ENCODE peak calls at places on chromosomes 6 and 20, in four cellular contexts. A, E, F and O are unnamed samples.

GRCh38 chr6:42692151-42692911 is 30.1 kb downstream of the PRPH2 start:
- DNase-seq in A (no peak), E (no peak), F (no peak), O (no peak)

GRCh38 chr20:35271073-35271882 is 6.6 kb downstream of the MMP24OS start:
- DNase-seq in A (no peak), E (no peak), F (no peak), O (no peak)

GRCh38 chr20:49999329-49999728 is 16.5 kb downstream of the SNAI1 start:
- DNase-seq in A (no peak), E (no peak), F (no peak), O (no peak)

GRCh38 chr6:112231609-112232060 is 22.7 kb downstream of the LAMA4 start:
- DNase-seq in A (no peak), E (no peak), F (no peak), O (no peak)

GRCh38 chr20:11807070-11807741 is 110.5 kb upstream of the BTBD3 start:
- DNase-seq in A (no peak), E (peak; percentile 30), F (no peak), O (peak; percentile 74)

GRCh38 chr20:57178582-57179112 is 87.8 kb downstream of the BMP7 start:
- DNase-seq in A (no peak), E (no peak), F (no peak), O (no peak)

GRCh38 chr6:151763303-151763702 is 44.2 kb upstream of the ESR1 start:
- DNase-seq in A (no peak), E (no peak), F (no peak), O (no peak)

GRCh38 chr6:159092631-159093030 is 47.8 kb upstream of the TAGAP start:
- DNase-seq in A (no peak), E (no peak), F (no peak), O (no peak)

GRCh38 chr6:154605207-154605877 is 94.9 kb upstream of the CNKSR3 start:
- DNase-seq in A (no peak), E (no peak), F (no peak), O (no peak)

GRCh38 chr20:10637062-10637559 is 36.7 kb downstream of the JAG1 start:
- DNase-seq in A (no peak), E (no peak), F (no peak), O (no peak)

GRCh38 chr20:10636326-10636818 is 37.4 kb downstream of the JAG1 start:
- DNase-seq in A (no peak), E (no peak), F (no peak), O (peak; percentile 44)

GRCh38 chr20:10634683-10635411 is 39.0 kb downstream of the JAG1 start:
- DNase-seq in A (no peak), E (no peak), F (no peak), O (peak; percentile 71)

GRCh38 chr20:10634190-10634589 is 39.6 kb downstream of the JAG1 start:
- DNase-seq in A (no peak), E (no peak), F (no peak), O (no peak)

DNA sequence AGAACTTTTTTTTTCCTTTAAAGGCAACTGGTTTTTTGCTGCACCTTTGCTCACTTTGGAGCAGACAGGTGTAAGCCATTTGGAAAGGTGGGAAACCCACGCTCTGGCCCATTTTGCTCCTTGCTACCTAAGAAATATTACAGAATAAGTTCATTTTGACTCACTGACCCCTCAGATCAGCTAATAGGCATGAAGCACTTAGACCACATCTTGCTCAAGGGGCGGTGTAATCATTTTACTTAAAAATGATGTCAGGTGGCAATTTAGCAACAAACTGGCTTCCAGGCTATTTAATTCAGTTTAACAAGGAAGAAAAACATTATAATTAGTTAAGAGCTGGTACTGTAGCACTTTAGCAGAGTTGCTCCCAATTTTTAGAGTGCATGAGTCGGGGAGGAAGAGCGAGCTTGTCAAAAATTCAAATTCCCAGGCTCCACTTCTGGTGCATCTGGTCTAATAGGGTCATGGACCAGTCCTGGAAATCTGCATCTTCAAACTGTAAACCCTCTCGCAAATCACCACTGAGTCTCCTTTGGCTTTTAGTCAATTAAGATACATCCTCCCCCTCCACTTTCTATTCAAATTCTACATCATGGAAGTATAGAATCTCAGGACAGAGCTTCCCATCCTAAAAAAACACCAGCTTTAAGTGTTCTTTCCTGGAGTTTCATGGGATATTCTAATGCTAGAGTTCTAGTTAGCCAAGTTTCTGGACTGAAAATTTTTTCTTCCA is 38.2 kb downstream of the JAG1 start:
- DNase-seq in A (no peak), E (no peak), F (no peak), O (no peak)
- H3K4me3 ChIP-seq in A (no peak overlapping the region), E (no peak overlapping the region), F (no peak overlapping the region), O (no peak overlapping the region)

DNA sequence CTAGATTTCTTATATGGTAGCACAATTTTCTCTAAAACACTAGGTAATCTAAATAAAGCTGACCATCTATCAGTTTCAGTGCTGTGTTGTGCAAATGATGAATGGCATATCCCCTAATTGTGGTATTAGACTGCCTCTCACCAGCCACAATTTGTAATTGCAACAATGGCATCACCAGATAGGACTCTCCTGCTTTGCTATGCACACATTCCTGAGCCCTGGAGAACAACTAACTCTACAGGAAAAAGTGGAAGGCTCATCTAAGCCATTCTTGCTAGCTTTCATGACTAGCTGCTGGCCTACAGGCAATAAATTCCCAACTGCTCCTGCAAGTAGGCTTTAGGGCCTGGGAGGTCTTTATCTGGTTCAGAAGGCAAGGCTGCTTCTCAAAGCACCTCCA is 974.1 kb downstream of the EYS start:
- DNase-seq in A (no peak), E (no peak), F (no peak), O (no peak)
- TF ChIP-seq CTCF in A (no peak), E (no peak), F (no peak), O (no peak)

GRCh38 chr6:729646-730320 is 36.8 kb upstream of the EXOC2 start:
- DNase-seq in A (no peak), E (no peak), F (no peak), O (no peak)
- H3K4me3 ChIP-seq in A (no peak overlapping the region), E (no peak overlapping the region), F (no peak overlapping the region), O (no peak overlapping the region)

GRCh38 chr20:21767200-21767738 is 61.8 kb downstream of the PAX1 start:
- DNase-seq in A (no peak), E (no peak), F (no peak), O (no peak)

DNA sequence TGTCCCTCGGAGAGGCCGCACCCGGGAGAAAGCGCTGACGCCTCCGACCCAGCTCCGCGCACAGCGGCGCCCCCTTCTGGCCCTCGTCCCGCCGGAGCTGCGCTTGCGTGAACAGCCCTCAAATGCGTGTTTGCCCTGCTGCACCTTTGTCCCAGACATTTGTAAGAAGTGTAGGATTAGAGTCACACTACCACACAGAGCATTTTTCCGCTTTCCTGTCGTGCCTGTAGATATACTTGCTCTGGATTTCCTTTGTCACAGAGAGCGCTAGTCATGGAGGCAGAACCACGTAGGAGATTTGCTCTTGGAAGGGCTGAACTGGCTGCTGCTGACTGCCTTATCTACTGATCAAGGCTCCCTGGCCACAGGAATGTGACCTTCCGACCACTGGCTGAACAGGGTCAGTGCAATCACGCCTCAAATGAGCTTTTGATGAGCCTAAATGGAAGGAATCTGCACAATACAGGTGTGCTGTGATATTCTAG is 62.3 kb downstream of the PAX1 start:
- DNase-seq in A (no peak), E (peak; percentile 36), F (no peak), O (no peak)
- TF ChIP-seq CTCF in A (no peak), E (peak; percentile 31), F (no peak), O (no peak)

GRCh38 chr6:20366082-20366834 is 35.4 kb upstream of the E2F3 start:
- DNase-seq in A (no peak), E (no peak), F (no peak), O (no peak)
- H3K4me3 ChIP-seq in A (no peak overlapping the region), E (no peak overlapping the region), F (no peak overlapping the region), O (no peak overlapping the region)

DNA sequence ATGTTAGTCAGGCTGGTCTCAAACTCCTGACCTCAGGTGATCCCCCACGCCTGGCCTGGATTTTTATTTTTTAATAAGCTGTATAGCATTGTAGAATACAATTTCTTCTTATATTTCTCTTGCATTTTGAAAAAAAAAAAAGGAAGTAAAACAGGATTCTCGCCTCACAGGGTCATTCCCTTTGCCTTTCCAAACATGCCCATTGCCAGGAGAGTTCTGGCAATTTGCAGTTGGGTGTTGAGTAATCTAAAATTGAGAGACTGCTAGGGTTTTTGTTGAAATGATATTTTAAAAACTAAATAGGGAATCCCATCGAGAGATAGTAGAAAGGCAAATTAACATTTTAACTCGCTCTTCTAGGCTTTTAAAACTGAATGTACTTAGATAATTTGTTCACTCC is 196.1 kb downstream of the JARID2 start:
- DNase-seq in A (no peak), E (no peak), F (no peak), O (no peak)
- TF ChIP-seq CTCF in A (no peak), E (no peak), F (no peak), O (no peak)

GRCh38 chr6:135212935-135213334 is 31.8 kb downstream of the MYB start:
- DNase-seq in A (no peak), E (no peak), F (no peak), O (no peak)

GRCh38 chr6:135213616-135214015 is 32.5 kb downstream of the MYB start:
- DNase-seq in A (no peak), E (no peak), F (no peak), O (no peak)

GRCh38 chr6:135210632-135211305 is 29.7 kb downstream of the MYB start:
- DNase-seq in A (no peak), E (no peak), F (no peak), O (no peak)

GRCh38 chr6:135211306-135211702 is 30.2 kb downstream of the MYB start:
- DNase-seq in A (no peak), E (no peak), F (no peak), O (no peak)

DNA sequence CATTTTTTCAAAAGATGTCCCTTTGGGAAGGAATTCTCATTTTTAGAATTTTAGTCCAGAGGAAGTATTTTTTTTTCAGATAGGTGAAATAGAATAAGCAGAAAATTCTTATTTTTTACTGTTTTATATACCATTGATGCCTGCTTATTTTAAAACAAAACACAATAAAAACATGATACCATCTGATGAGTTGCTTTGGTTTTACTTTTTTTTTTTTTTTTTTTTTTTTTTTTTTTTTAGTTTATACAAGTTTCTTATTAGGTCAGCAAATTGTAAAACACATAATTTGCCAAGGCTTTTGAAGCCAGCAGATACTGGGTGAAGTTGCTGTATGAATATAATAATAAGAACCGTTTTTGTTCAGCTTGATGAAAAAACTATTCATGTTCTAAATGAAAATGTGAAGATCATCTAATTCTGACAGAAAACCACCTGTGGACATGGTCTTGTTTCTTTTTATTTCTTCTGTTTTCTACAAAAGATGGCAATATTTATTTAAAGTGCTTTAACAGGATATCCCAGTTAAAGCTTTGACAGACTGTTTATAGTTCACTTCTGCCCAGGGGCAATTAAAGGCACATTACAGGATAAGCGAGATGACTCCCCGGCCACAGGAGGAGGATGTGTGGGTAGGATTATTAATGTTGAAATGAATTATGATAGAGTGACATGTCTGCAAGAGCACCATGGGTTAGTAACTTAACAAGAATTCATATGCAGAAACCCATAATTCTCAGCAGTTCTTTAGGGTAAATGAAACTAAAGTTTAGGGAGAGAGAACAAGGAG is 31.1 kb downstream of the MYB start:
- DNase-seq in A (no peak), E (no peak), F (no peak), O (no peak)
- H3K4me3 ChIP-seq in A (no peak overlapping the region), E (no peak overlapping the region), F (no peak overlapping the region), O (no peak overlapping the region)

GRCh38 chr6:32196682-32197616 is 4.5 kb upstream of the GPSM3 start:
- DNase-seq in A (no peak), E (peak; percentile 35), F (no peak), O (no peak)
- TF ChIP-seq CTCF in A (no peak), E (no peak), F (no peak), O (no peak)

GRCh38 chr6:28756555-28756918 is 167.2 kb downstream of the TRIM27 start:
- DNase-seq in A (no peak), E (peak; percentile 68), F (no peak), O (no peak)
- H3K4me3 ChIP-seq in A (no peak overlapping the region), E (peak overlapping the region; percentile 60), F (no peak overlapping the region), O (no peak overlapping the region)